ENCODE peak calls at places on chromosomes 13 and 19, in six cellular contexts. T is RPMI7951, L is heart right ventricle, E is hepatocyte, P is NAMALWA, X is mesendoderm. R is an unnamed sample.

GRCh38 chr13:73074101-73074500 is 15.3 kb downstream of the KLF5 start:
- DNase-seq in T (no peak), L (no peak), E (no peak), P (no peak), X (no peak), R (no peak)

GRCh38 chr19:4472174-4472974 is at the start of gene HDGFL2:
- DNase-seq in T (no peak), L (no peak), E (no peak), P (no peak), X (no peak), R (no peak)

GRCh38 chr13:110269509-110270185 is 37.3 kb downstream of the COL4A1 start:
- DNase-seq in T (no peak), L (no peak), E (no peak), P (no peak), X (no peak), R (peak)

GRCh38 chr13:79775830-79776229 is 294.9 kb downstream of the NDFIP2 start:
- DNase-seq in T (peak), L (peak), E (peak), P (peak), X (peak), R (peak)

GRCh38 chr19:45146716-45147337 is 14.0 kb downstream of the NKPD1 start:
- DNase-seq in T (no peak), L (no peak), E (no peak), P (no peak), X (no peak), R (peak)

GRCh38 chr19:43618921-43619261 is 538 bp downstream of the ZNF428 start:
- DNase-seq in T (peak), L (no peak), E (peak), P (peak), X (no peak), R (no peak)

GRCh38 chr19:52231154-52231565 is 38.2 kb upstream of the ZNF766 start:
- DNase-seq in T (peak), L (no peak), E (no peak), P (no peak), X (peak), R (no peak)

GRCh38 chr13:67221630-67222226 is 8.4 kb downstream of the PCDH9 start:
- DNase-seq in T (no peak), L (no peak), E (no peak), P (peak), X (no peak), R (no peak)

GRCh38 chr19:34254552-34255432 is at the start of gene GARRE1:
- DNase-seq in T (peak), L (peak), E (peak), P (peak), X (peak), R (peak)

GRCh38 chr13:75468098-75468497 is 13.9 kb downstream of the TBC1D4 start:
- DNase-seq in T (peak), L (no peak), E (no peak), P (no peak), X (no peak), R (no peak)

GRCh38 chr13:93260591-93260990 is 34.0 kb downstream of the GPC6 start:
- DNase-seq in T (no peak), L (no peak), E (no peak), P (no peak), X (no peak), R (no peak)

GRCh38 chr13:36919206-36919832 is 719 bp downstream of the SMAD9 start:
- DNase-seq in T (no peak), L (peak), E (peak), P (no peak), X (peak), R (peak)

GRCh38 chr19:9848060-9848459 is 12.9 kb downstream of the PIN1 start:
- DNase-seq in T (no peak), L (no peak), E (no peak), P (peak), X (peak), R (peak)

GRCh38 chr13:49303533-49304252 is 56.0 kb downstream of the CDADC1 start:
- DNase-seq in T (peak), L (no peak), E (no peak), P (no peak), X (no peak), R (peak)

GRCh38 chr19:29696045-29696682 is 18.9 kb downstream of the C19orf12 start:
- DNase-seq in T (no peak), L (no peak), E (no peak), P (peak), X (no peak), R (peak)

GRCh38 chr13:28753208-28753892 is 34.6 kb upstream of the SLC46A3 start:
- DNase-seq in T (peak), L (peak), E (peak), P (no peak), X (peak), R (peak)

GRCh38 chr13:51240178-51240577 is 18.0 kb downstream of the FAM124A start:
- DNase-seq in T (no peak), L (no peak), E (no peak), P (no peak), X (no peak), R (no peak)

GRCh38 chr19:16417660-16418596 is 53.8 kb downstream of the EPS15L1 start:
- DNase-seq in T (peak), L (peak), E (peak), P (peak), X (peak), R (peak)

GRCh38 chr19:36838784-36839324 is 667 bp upstream of the ZNF790 start:
- DNase-seq in T (no peak), L (no peak), E (no peak), P (no peak), X (no peak), R (no peak)

GRCh38 chr13:77697208-77698103 is at the start of gene SLAIN1:
- DNase-seq in T (peak), L (peak), E (peak), P (peak), X (peak), R (peak)

GRCh38 chr19:12140545-12141404 is 625 bp upstream of the ZNF20 start:
- DNase-seq in T (peak), L (peak), E (peak), P (peak), X (peak), R (peak)

GRCh38 chr19:50909240-50910070 is 1.7 kb downstream of the KLK4 start:
- DNase-seq in T (peak), L (no peak), E (peak), P (peak), X (peak), R (peak)

GRCh38 chr13:52377898-52378297 is 28.1 kb downstream of the THSD1 start:
- DNase-seq in T (no peak), L (no peak), E (no peak), P (no peak), X (no peak), R (no peak)

GRCh38 chr19:34963531-34964406 is at the start of gene ZNF792:
- DNase-seq in T (peak), L (peak), E (peak), P (peak), X (peak), R (peak)

GRCh38 chr13:49530452-49530851 is 34.7 kb downstream of the PHF11 start:
- DNase-seq in T (no peak), L (no peak), E (no peak), P (peak), X (no peak), R (peak)